ENCODE peak calls at places on chromosomes 11 and 22, in six cellular contexts. G is uterus, E is brain microvascular endothelial cell, X is osteoblast, M is cardiac muscle cell, T is left ventricle myocardium inferior. F is an unnamed sample.

GRCh38 chr11:111378773-111379499 is at the start of gene POU2AF1:
- DNase-seq in E (no peak), G (peak; percentile 50), M (no peak), X (peak; percentile 79), T (peak; percentile 18), F (peak; percentile 47)

GRCh38 chr11:65064847-65065240 is 6.5 kb upstream of the NAALADL1 start:
- DNase-seq in X (peak; percentile 3), T (no peak), M (no peak), E (no peak), G (no peak), F (no peak)

GRCh38 chr11:130187096-130187495 is 27.5 kb downstream of the ST14 start:
- DNase-seq in M (no peak), E (no peak), G (no peak), X (peak; percentile 48), T (no peak), F (no peak)

GRCh38 chr11:30313580-30313979 is 9.3 kb upstream of the ARL14EP start:
- DNase-seq in G (no peak), M (no peak), E (no peak), T (no peak), X (no peak), F (no peak)

GRCh38 chr22:25645964-25646363 is 81.5 kb downstream of the GRK3 start:
- DNase-seq in E (no peak), T (no peak), G (no peak), X (peak; percentile 57), M (no peak), F (no peak)

GRCh38 chr22:44586337-44586990 is 88.4 kb upstream of the RTL6 start:
- DNase-seq in G (no peak), E (no peak), X (peak; percentile 71), M (no peak), T (peak; percentile 2), F (peak; percentile 65)

GRCh38 chr11:66478823-66479740 is 1.2 kb upstream of the DPP3 start:
- DNase-seq in G (peak; percentile 51), T (peak; percentile 32), X (peak; percentile 87), M (peak; percentile 24), E (peak; percentile 33), F (peak; percentile 88)

GRCh38 chr11:118155781-118156530 is 3.3 kb upstream of the SCN4B start:
- DNase-seq in M (no peak), E (no peak), G (no peak), X (peak; percentile 83), T (no peak), F (peak; percentile 60)

GRCh38 chr11:130208241-130209127 is 48.9 kb downstream of the ST14 start:
- DNase-seq in T (no peak), E (no peak), G (no peak), X (peak; percentile 82), M (no peak), F (peak; percentile 41)

GRCh38 chr22:19818264-19819208 is 36.1 kb downstream of the GNB1L start:
- DNase-seq in T (no peak), G (no peak), M (no peak), E (no peak), X (peak; percentile 78), F (peak; percentile 52)

GRCh38 chr22:31346733-31347250 is 646 bp upstream of the PATZ1 start:
- DNase-seq in X (peak; percentile 91), E (no peak), G (peak; percentile 59), M (peak; percentile 72), T (peak; percentile 61), F (no peak)
- H3K4me3 ChIP-seq in X (peak overlapping the region; percentile 77), E (peak overlapping the region; percentile 70), G (peak overlapping the region; percentile 64), M (peak overlapping the region; percentile 60), T (peak overlapping the region; percentile 85), F (peak overlapping the region; percentile 89)

GRCh38 chr11:1845571-1846452 is 7.0 kb downstream of the TNNI2 start:
- DNase-seq in X (no peak), T (no peak), E (no peak), G (no peak), M (no peak), F (no peak)
- H3K27me3 ChIP-seq in X (no peaks in the 10 kb centered on the region), T (no peaks in the 10 kb centered on the region), E (no peaks in the 10 kb centered on the region), G (no peaks in the 10 kb centered on the region), M (no peaks in the 10 kb centered on the region), F (no peaks in the 10 kb centered on the region)

GRCh38 chr22:49948116-49948515 is 12.5 kb upstream of the PIM3 start:
- DNase-seq in M (no peak), G (no peak), X (no peak), E (no peak), T (no peak), F (no peak)

GRCh38 chr22:49949914-49950292 is 10.7 kb upstream of the PIM3 start:
- DNase-seq in M (no peak), T (no peak), X (no peak), E (no peak), G (no peak), F (no peak)

GRCh38 chr22:49950396-49950994 is 10.1 kb upstream of the PIM3 start:
- DNase-seq in X (no peak), E (no peak), M (no peak), G (no peak), T (no peak), F (peak; percentile 78)

GRCh38 chr22:49948573-49948957 is 12.0 kb upstream of the PIM3 start:
- DNase-seq in M (no peak), X (no peak), T (no peak), G (no peak), E (no peak), F (no peak)

DNA sequence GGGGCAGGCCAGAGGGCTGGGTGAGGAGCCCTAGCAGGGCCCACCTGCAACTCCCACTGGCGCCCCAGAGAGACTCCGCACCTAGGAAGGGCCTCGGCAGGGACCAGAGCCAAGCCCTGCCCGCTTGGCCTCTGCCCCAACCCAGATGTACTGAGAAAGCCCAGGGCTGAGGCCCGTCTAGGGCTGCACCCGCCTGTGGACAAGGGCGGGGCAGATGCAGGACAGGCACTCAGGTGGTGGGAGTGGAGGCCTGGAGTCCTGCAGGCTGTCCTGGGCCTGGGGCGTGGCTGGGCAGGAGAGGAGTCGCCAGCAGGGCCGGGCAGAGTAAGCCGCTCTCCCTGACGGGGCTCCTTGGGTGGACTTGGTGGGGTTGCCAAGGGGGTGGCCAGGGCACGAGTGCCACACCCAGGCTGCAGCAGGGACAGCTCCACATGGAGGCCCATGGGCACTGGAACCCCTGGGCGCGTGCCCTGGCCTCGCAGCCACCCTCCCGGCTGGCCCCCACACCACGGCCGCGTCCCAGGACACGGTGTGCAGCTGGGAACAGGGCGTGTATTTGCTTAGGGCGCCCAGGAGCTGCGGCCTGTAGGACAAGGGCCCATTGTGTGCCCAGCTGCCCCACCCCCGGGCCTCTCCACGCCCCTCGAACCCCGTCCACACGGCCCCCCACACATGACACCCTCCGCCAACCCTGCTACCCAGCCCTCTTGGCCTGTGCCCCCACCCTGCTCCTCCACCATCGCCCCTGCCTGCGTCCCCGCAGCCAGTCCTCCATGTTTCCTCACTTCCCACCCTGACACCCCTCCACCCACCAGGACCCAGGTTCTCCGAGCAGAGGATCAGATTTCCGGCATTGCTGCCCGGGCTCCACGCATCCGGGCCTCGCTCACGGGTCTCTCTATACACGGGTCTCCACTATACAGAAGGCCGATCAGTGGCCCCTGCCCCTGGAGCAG is 11.3 kb upstream of the PIM3 start:
- DNase-seq in M (no peak), T (no peak), X (no peak), G (no peak), E (no peak), F (no peak)
- H3K4me3 ChIP-seq in M (no peak overlapping the region), T (no peak overlapping the region), X (no peak overlapping the region), G (no peak overlapping the region), E (no peak overlapping the region), F (no peak overlapping the region)

DNA sequence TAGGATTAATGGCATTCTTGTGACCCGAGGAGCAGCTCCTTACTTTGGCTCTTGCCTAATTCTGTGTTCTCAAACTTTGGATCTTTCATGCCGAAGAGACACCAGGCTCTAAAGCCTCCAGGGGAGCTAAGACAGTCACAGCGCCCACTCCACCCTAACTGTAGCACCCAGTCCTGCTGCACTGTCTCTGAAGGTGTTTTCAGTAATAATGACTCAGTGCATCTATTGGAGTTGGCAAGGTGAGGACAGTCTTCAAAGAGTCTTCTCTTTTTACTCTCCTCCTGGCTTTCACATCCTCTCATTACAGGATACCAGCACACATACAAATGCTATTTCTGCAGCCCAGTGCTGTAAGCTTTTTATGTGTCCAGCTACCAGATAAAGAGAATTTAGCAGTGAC is 69.4 kb downstream of the PPFIBP2 start:
- DNase-seq in T (no peak), E (no peak), G (no peak), X (no peak), M (no peak), F (no peak)
- H3K27me3 ChIP-seq in T (no peaks in the 10 kb centered on the region), E (no peaks in the 10 kb centered on the region), G (no peaks in the 10 kb centered on the region), X (peaks cover 4% of the 10 kb centered on the region), M (no peaks in the 10 kb centered on the region), F (no peaks in the 10 kb centered on the region)

DNA sequence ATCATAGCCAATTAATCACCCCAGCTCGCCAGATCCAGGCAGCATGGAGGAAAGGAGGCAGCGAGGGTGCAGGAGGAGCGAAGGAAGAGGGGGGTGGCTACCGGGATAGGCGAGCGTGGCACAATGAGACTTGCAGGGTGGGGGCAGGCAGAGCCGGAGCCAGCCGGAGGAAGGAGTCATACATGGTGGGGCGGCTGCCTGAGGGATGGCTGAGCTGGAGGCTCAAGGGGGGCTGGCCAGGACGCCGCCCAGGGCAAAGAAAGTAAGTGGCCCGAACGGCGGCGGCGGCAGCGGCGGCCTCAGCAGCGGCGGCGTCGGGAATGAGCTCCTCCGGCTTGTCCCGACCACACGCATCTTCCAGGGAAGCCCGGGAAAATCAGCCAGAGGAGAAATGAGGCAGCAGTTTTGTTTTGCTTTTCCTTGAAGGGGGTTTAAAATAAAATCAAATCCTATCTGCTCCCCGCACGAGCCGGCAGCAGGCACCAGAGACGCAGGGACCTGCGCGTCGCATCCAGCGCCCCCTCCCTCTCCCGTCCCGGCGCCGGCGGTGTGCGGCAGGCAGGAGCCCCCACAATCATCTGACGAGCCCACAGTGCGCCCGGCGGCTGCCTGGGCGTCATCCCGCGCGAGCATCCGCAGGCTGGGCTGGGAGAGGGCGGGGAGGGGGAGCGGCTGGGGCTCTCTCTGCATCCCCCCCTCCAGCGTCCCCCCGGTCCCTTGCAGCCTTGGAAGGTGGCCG is 263.6 kb downstream of the CTTN start:
- DNase-seq in G (no peak), X (peak; percentile 97), E (no peak), T (no peak), M (peak; percentile 33), F (peak; percentile 95)
- H3K4me3 ChIP-seq in G (no peak overlapping the region), X (peak overlapping the region; percentile 65), E (no peak overlapping the region), T (peak overlapping the region; percentile 56), M (peak overlapping the region; percentile 26), F (peak overlapping the region; percentile 51)

F was measured in H7.